ENCODE peak calls at places on chromosomes 16 and 17, in five cellular contexts. One of them, this sample, is unnamed.

GRCh38 chr16:14600164-14600563 is 29.9 kb downstream of the PARN start:
- DNase-seq in H9: no peak
- DNase-seq in IMR-90: peak
- DNase-seq in mesenchymal stem cell: peak
- DNase-seq in trophoblast cell: no peak
- DNase-seq in this sample: peak

GRCh38 chr17:41873559-41874292 is 8.5 kb upstream of the KLHL11 start:
- DNase-seq in H9: no peak
- DNase-seq in IMR-90: no peak
- DNase-seq in mesenchymal stem cell: no peak
- DNase-seq in trophoblast cell: no peak
- DNase-seq in this sample: no peak

GRCh38 chr16:48556913-48557351 is 53.0 kb downstream of the N4BP1 start:
- DNase-seq in H9: no peak
- DNase-seq in IMR-90: peak
- DNase-seq in mesenchymal stem cell: peak
- DNase-seq in trophoblast cell: no peak
- DNase-seq in this sample: peak

GRCh38 chr16:11135167-11135973 is 120.6 kb downstream of the SOCS1 start:
- DNase-seq in H9: no peak
- DNase-seq in IMR-90: peak
- DNase-seq in mesenchymal stem cell: peak
- DNase-seq in trophoblast cell: peak
- DNase-seq in this sample: no peak

GRCh38 chr16:57392694-57393093 is 11.9 kb upstream of the CCL17 start:
- DNase-seq in H9: no peak
- DNase-seq in IMR-90: no peak
- DNase-seq in mesenchymal stem cell: no peak
- DNase-seq in trophoblast cell: no peak
- DNase-seq in this sample: no peak

GRCh38 chr17:28741358-28742349 is 2.2 kb upstream of the TRAF4 start:
- DNase-seq in H9: no peak
- DNase-seq in IMR-90: no peak
- DNase-seq in mesenchymal stem cell: no peak
- DNase-seq in trophoblast cell: no peak
- DNase-seq in this sample: no peak

GRCh38 chr16:21526923-21527807 is 72.2 kb upstream of the METTL9 start:
- DNase-seq in H9: no peak
- DNase-seq in IMR-90: no peak
- DNase-seq in mesenchymal stem cell: no peak
- DNase-seq in trophoblast cell: no peak
- DNase-seq in this sample: no peak

GRCh38 chr17:45733781-45734180 is 50.3 kb upstream of the CRHR1 start:
- DNase-seq in H9: peak
- DNase-seq in IMR-90: no peak
- DNase-seq in mesenchymal stem cell: no peak
- DNase-seq in trophoblast cell: no peak
- DNase-seq in this sample: no peak

GRCh38 chr17:19727466-19728113 is 11.2 kb upstream of the SLC47A2 start:
- DNase-seq in H9: no peak
- DNase-seq in IMR-90: peak
- DNase-seq in mesenchymal stem cell: peak
- DNase-seq in trophoblast cell: no peak
- DNase-seq in this sample: no peak

GRCh38 chr16:66858740-66859396 is 14.7 kb downstream of the CA7 start:
- DNase-seq in H9: no peak
- DNase-seq in IMR-90: peak
- DNase-seq in mesenchymal stem cell: peak
- DNase-seq in trophoblast cell: no peak
- DNase-seq in this sample: no peak

GRCh38 chr17:8488491-8488890 is 52.8 kb downstream of the NDEL1 start:
- DNase-seq in H9: no peak
- DNase-seq in IMR-90: no peak
- DNase-seq in mesenchymal stem cell: no peak
- DNase-seq in trophoblast cell: no peak
- DNase-seq in this sample: no peak

GRCh38 chr16:30764816-30765465 is 2.8 kb downstream of the RNF40 start:
- DNase-seq in H9: no peak
- DNase-seq in IMR-90: no peak
- DNase-seq in mesenchymal stem cell: no peak
- DNase-seq in trophoblast cell: no peak
- DNase-seq in this sample: no peak

GRCh38 chr17:64386412-64387144 is 4.1 kb downstream of the PECAM1 start:
- DNase-seq in H9: no peak
- DNase-seq in IMR-90: no peak
- DNase-seq in mesenchymal stem cell: no peak
- DNase-seq in trophoblast cell: no peak
- DNase-seq in this sample: no peak

GRCh38 chr17:7634384-7634783 is 4.4 kb downstream of the SHBG start:
- DNase-seq in H9: peak
- DNase-seq in IMR-90: peak
- DNase-seq in mesenchymal stem cell: peak
- DNase-seq in trophoblast cell: no peak
- DNase-seq in this sample: peak

GRCh38 chr16:5479925-5480324 is 382.3 kb upstream of the EEF2KMT start:
- DNase-seq in H9: no peak
- DNase-seq in IMR-90: no peak
- DNase-seq in mesenchymal stem cell: no peak
- DNase-seq in trophoblast cell: no peak
- DNase-seq in this sample: peak

GRCh38 chr17:79905832-79906231 is 66.6 kb upstream of the CBX4 start:
- DNase-seq in H9: no peak
- DNase-seq in IMR-90: no peak
- DNase-seq in mesenchymal stem cell: no peak
- DNase-seq in trophoblast cell: peak
- DNase-seq in this sample: peak

GRCh38 chr17:70070297-70071027 is 4.6 kb upstream of the KCNJ16 start:
- DNase-seq in H9: no peak
- DNase-seq in IMR-90: peak
- DNase-seq in mesenchymal stem cell: no peak
- DNase-seq in trophoblast cell: no peak
- DNase-seq in this sample: no peak
- H4K8ac ChIP-seq in H9: no peak
- H4K8ac ChIP-seq in IMR-90: no peak
- H4K8ac ChIP-seq in mesenchymal stem cell: no peak
- H4K8ac ChIP-seq in trophoblast cell: no peak
- H4K8ac ChIP-seq in this sample: no peak

GRCh38 chr16:2498085-2498484 is 15.7 kb upstream of the ATP6V0C start:
- DNase-seq in H9: no peak
- DNase-seq in IMR-90: no peak
- DNase-seq in mesenchymal stem cell: no peak
- DNase-seq in trophoblast cell: no peak
- DNase-seq in this sample: no peak

GRCh38 chr16:2495041-2495440 is 18.7 kb upstream of the ATP6V0C start:
- DNase-seq in H9: no peak
- DNase-seq in IMR-90: no peak
- DNase-seq in mesenchymal stem cell: no peak
- DNase-seq in trophoblast cell: no peak
- DNase-seq in this sample: no peak

GRCh38 chr16:2497116-2497630 is 16.6 kb upstream of the ATP6V0C start:
- DNase-seq in H9: no peak
- DNase-seq in IMR-90: no peak
- DNase-seq in mesenchymal stem cell: no peak
- DNase-seq in trophoblast cell: no peak
- DNase-seq in this sample: no peak

GRCh38 chr16:2497641-2498040 is 16.1 kb upstream of the ATP6V0C start:
- DNase-seq in H9: no peak
- DNase-seq in IMR-90: no peak
- DNase-seq in mesenchymal stem cell: no peak
- DNase-seq in trophoblast cell: no peak
- DNase-seq in this sample: no peak

GRCh38 chr16:2496223-2497115 is 17.3 kb upstream of the ATP6V0C start:
- DNase-seq in H9: no peak
- DNase-seq in IMR-90: no peak
- DNase-seq in mesenchymal stem cell: no peak
- DNase-seq in trophoblast cell: no peak
- DNase-seq in this sample: no peak
- H3K23ac ChIP-seq in H9: no peak
- H3K23ac ChIP-seq in IMR-90: no peak
- H3K23ac ChIP-seq in mesenchymal stem cell: no peak
- H3K23ac ChIP-seq in trophoblast cell: no peak
- H3K23ac ChIP-seq in this sample: no peak

DNA sequence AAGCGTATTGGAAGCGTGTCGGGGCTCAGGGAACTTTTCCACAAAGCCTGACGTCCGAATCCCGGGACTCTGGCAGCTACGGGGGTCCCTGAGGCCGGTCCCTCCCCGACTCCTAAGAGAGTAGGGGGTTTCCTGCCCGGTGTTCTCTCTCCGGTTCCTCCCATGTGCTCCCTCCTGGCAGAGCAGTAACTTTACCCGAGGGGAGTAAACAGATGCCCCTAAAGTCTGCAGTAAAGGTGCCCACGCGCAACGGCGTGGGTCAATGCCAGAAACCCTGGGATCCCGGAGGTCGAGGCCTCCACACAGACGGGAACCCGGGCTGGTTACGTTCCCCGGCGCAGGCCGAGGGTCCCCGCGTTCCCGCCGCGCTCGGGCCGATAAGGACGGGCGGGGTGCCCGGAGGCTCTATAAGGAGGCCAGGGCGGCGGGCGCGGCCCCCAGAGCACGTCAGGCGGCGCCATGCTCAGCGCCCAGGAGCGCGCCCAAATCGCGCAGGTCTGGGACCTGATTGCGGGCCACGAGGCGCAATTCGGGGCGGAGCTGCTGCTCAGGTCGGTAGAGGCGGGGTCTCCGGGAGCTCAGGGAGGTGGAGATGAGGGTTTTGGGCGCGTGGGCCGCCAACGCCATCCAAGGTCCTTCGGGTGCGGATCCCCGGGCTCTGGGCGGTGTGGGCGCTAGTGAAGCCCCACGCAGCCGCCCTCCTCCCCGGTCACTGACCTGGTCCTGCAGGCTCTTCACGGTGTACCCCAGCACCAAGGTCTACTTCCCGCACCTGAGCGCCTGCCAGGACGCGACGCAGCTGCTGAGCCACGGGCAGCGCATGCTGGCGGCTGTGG is at the start of gene HBM:
- DNase-seq in H9: no peak
- DNase-seq in IMR-90: no peak
- DNase-seq in mesenchymal stem cell: no peak
- DNase-seq in trophoblast cell: no peak
- DNase-seq in this sample: no peak
- H2AK5ac ChIP-seq in H9: no peak
- H2AK5ac ChIP-seq in IMR-90: no peak
- H2AK5ac ChIP-seq in mesenchymal stem cell: no peak
- H2AK5ac ChIP-seq in trophoblast cell: no peak
- H2AK5ac ChIP-seq in this sample: no peak

GRCh38 chr17:81933178-81933699 is 3.9 kb downstream of the PYCR1 start:
- DNase-seq in H9: no peak
- DNase-seq in IMR-90: no peak
- DNase-seq in mesenchymal stem cell: no peak
- DNase-seq in trophoblast cell: no peak
- DNase-seq in this sample: no peak
- H4K8ac ChIP-seq in H9: no peak
- H4K8ac ChIP-seq in IMR-90: no peak
- H4K8ac ChIP-seq in mesenchymal stem cell: no peak
- H4K8ac ChIP-seq in trophoblast cell: no peak
- H4K8ac ChIP-seq in this sample: no peak

DNA sequence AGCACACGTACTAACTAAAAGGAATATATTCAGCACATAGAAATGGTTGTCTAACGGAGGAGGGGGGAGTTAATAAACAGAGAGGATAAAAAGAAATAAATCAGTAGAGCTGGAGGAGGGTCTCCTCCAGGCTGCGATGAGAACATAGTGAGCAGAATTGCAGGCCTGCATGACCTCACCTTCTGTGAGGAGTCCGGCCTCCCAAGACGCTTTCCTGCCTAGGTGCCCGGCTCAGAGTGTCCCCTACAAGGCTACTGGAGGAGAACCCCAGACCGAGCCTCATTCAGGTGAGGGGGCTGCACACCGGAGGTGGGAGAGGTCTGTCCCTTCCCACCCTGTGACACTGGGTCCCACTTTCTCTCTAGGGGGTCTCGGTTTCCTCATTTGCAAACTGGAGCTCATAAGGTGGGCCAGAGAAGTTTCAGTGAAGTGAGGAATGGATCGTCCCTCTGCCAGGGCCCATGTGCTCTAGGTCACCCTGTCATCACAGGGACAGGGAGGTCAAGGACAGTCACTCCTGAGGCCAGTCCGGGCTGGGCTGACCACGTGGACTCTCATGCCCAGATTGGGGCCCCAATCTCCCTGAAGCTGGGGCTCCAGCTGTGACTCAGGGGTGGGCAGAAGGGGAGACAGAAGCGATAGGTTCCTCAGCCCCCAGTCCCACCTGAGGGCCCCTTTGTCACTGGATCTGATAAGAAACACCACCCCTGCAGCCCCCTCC is 3.3 kb upstream of the HBM start:
- DNase-seq in H9: no peak
- DNase-seq in IMR-90: no peak
- DNase-seq in mesenchymal stem cell: no peak
- DNase-seq in trophoblast cell: no peak
- DNase-seq in this sample: no peak
- H3K23ac ChIP-seq in H9: no peak
- H3K23ac ChIP-seq in IMR-90: no peak
- H3K23ac ChIP-seq in mesenchymal stem cell: no peak
- H3K23ac ChIP-seq in trophoblast cell: no peak
- H3K23ac ChIP-seq in this sample: no peak

DNA sequence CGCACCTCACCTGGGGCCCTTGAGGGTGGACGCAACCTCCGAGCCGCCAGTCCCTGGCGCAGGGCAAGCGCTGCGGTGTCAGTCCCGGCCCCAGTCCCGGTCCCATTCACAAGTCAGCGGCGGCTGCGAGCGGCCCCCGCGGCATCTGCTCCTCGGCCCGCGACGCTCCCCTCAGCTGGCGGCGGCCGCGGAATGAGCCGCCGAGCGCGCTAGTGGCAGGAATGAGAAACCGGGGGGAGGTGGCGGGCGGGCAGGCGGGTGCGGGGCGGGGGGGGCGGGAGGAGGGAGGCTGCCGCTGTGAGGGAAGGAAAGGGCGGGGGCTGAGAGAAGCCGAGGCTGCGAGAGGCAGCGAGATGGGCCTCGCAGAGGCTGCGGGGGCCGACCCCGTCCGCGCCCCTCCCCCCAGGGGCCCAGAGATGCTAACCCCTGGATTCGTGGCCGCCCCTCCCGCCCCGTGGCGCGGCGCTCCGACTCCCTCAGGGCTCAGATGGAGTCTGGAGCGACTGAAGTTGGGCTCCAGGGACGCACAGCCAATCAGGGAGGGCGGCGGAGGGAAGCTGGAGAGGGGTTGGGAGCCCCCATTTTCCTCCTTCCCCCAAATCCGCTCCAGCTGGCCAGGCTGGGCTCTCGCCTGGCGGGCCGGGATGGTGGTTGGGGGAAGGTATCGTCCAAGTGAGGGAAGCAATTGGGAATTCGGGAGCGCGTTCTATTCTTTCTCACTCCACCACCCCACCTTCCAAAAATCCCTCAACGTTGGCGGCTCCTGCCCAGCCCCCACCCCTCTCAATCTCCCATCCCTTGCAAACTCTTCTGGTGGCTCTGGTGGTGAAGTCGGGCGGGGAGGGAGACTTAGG is at the start of gene CDH11:
- DNase-seq in H9: peak
- DNase-seq in IMR-90: peak
- DNase-seq in mesenchymal stem cell: peak
- DNase-seq in trophoblast cell: no peak
- DNase-seq in this sample: peak
- H2AK5ac ChIP-seq in H9: no peak
- H2AK5ac ChIP-seq in IMR-90: peak
- H2AK5ac ChIP-seq in mesenchymal stem cell: no peak
- H2AK5ac ChIP-seq in trophoblast cell: peak
- H2AK5ac ChIP-seq in this sample: no peak